ENCODE peak calls at places on chromosome 19, in nine cellular contexts. K is kidney epithelial cell, H is astrocyte of the spinal cord, N is BE2C, G is body of pancreas, I is fibroblast of mammary gland, L is endothelial cell of umbilical vein, F is right lobe of liver, P is heart right ventricle. E is an unnamed sample.

GRCh38 chr19:40990972-40991381 is at the start of gene CYP2B6:
- DNase-seq in K (no peak), H (no peak), N (no peak), G (no peak), I (no peak), L (no peak), F (peak; percentile 43), P (no peak), E (no peak)

GRCh38 chr19:2613507-2614295 is 88.8 kb downstream of the GNG7 start:
- DNase-seq in K (no peak), H (no peak), N (peak; percentile 56), G (peak; percentile 44), I (peak; percentile 36), L (peak; percentile 23), F (no peak), P (peak; percentile 53), E (no peak)

GRCh38 chr19:41871573-41872383 is 5.3 kb upstream of the CD79A start:
- DNase-seq in K (no peak), H (no peak), N (no peak), G (no peak), I (no peak), L (no peak), F (peak; percentile 45), P (no peak), E (no peak)

GRCh38 chr19:44720945-44721344 is 22.0 kb downstream of the CEACAM16 start:
- DNase-seq in K (no peak), H (no peak), N (no peak), G (no peak), I (peak; percentile 37), L (no peak), F (no peak), P (no peak), E (no peak)

GRCh38 chr19:35797663-35798062 is 15.0 kb downstream of the PRODH2 start:
- DNase-seq in K (no peak), H (no peak), N (no peak), G (no peak), I (no peak), L (no peak), F (peak; percentile 52), P (no peak), E (no peak)

GRCh38 chr19:7799640-7800355 is 30.2 kb upstream of the EVI5L start:
- DNase-seq in K (no peak), H (peak; percentile 67), N (peak; percentile 73), G (peak; percentile 68), I (peak; percentile 75), L (peak; percentile 83), F (peak; percentile 62), P (peak; percentile 36), E (peak; percentile 56)

GRCh38 chr19:40671404-40671803 is 19.0 kb downstream of the NUMBL start:
- DNase-seq in K (no peak), H (no peak), N (no peak), G (no peak), I (no peak), L (no peak), F (no peak), P (no peak), E (no peak)

GRCh38 chr19:6297202-6297601 is 17.4 kb upstream of the MLLT1 start:
- DNase-seq in K (no peak), H (no peak), N (no peak), G (no peak), I (no peak), L (no peak), F (no peak), P (no peak), E (no peak)

GRCh38 chr19:35882074-35882832 is 13.9 kb downstream of the APLP1 start:
- DNase-seq in K (no peak), H (peak; percentile 72), N (peak; percentile 57), G (peak; percentile 47), I (peak; percentile 84), L (peak; percentile 77), F (no peak), P (no peak), E (peak; percentile 76)

GRCh38 chr19:20107301-20107700 is 29.5 kb downstream of the ZNF90 start:
- DNase-seq in K (no peak), H (no peak), N (no peak), G (no peak), I (no peak), L (no peak), F (no peak), P (no peak), E (no peak)

GRCh38 chr19:50952890-50953289 is at the start of gene KLK5:
- DNase-seq in K (no peak), H (no peak), N (no peak), G (no peak), I (no peak), L (no peak), F (no peak), P (no peak), E (peak; percentile 39)
- H3K4me3 ChIP-seq in K (peak within 1 kb of the TSS; percentile 6), H (no peak within 1 kb of the TSS), N (no peak within 1 kb of the TSS), G (no peak within 1 kb of the TSS), I (no peak within 1 kb of the TSS), L (no peak within 1 kb of the TSS), F (no peak within 1 kb of the TSS), P (no peak within 1 kb of the TSS), E (no peak within 1 kb of the TSS)

GRCh38 chr19:55116232-55117062 is 990 bp downstream of the PPP1R12C start:
- DNase-seq in K (no peak), H (peak; percentile 45), N (peak; percentile 65), G (peak; percentile 41), I (peak; percentile 63), L (peak; percentile 31), F (peak; percentile 69), P (peak; percentile 67), E (peak; percentile 37)
- TF ChIP-seq CTCF in K (no peak), H (no peak), N (no peak), G (no peak), I (no peak), L (no peak), F (no peak), P (no peak), E (no peak)

DNA sequence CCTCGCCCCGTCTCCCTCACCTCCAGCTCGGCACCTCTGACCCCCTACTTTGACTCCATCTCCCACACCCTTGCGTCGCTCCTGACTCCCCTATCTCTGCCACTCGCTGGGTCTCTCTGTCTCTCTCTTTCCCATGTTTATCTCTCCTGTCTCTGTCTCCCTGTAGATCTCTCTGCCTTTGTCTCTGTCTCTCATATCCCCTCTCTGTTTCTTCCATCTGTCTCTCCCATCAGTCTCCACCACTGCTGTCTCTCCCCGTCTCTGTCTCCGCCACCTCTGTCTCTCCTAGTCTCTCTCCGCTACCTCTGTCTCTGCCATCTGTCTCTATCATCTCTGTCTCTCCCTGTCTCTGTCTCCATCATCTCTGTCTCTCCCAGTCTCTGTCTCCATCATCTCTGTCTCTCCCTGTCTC is 12.4 kb upstream of the BBC3 start:
- DNase-seq in K (no peak), H (no peak), N (no peak), G (no peak), I (no peak), L (peak; percentile 37), F (no peak), P (no peak), E (no peak)
- H3K4me3 ChIP-seq in K (peak overlapping the region; percentile 19), H (peak overlapping the region; percentile 48), N (peak overlapping the region; percentile 40), G (no peak overlapping the region), I (peak overlapping the region; percentile 47), L (no peak overlapping the region), F (no peak overlapping the region), P (peak overlapping the region; percentile 33), E (peak overlapping the region; percentile 50)

GRCh38 chr19:33096005-33096404 is 15.0 kb downstream of the GPATCH1 start:
- DNase-seq in K (no peak), H (no peak), N (no peak), G (no peak), I (no peak), L (no peak), F (no peak), P (no peak), E (peak; percentile 87)
- TF ChIP-seq CTCF in K (no peak), H (no peak), N (no peak), G (no peak), I (no peak), L (no peak), F (no peak), P (no peak), E (no peak)

DNA sequence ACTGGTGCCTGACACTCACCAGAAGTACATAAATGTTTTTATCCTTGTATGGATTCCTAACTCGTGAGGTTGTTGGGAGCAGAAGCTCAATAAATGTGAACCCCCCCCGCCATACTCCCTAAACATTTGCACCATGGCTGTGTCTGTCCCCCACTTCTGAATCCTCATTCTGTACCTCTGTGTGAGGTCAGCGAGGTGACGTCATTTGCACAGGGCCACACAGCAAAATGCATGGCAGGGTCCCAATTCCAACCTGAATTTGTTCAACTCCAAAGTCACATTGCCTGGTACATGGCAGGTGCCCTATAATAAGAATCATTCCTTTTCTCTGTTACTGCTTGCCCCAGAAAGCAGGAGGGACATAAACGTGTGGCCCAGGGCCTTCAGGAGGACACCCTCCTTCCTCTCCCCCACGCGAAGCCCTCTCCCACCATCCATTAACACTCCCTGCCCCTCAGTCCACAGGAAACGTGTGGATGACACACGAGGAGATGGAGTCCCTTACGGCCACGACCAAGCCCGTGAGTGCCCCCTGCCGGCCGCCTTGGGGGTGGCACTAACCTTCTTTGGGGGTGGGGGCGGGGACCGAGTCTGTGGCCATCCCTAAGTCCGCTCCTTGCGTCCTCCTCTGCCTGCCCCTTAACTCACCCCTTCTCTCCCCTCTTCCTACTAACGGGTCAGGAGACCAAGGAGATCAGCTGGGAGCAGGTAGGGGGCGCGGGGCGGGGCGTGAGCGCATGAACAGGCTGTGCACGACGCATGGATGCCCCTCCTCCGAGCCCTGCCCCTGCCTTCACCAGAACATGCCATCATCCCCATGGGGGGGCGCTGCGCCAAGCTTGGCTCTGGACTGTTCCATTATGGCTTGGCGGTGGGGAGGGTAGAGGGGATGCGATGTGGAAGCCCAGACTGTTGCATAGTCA is 9.4 kb downstream of the HRC start:
- DNase-seq in K (no peak), H (peak; percentile 75), N (peak; percentile 93), G (peak; percentile 71), I (peak; percentile 73), L (peak; percentile 77), F (peak; percentile 73), P (peak; percentile 84), E (no peak)
- H3K4me3 ChIP-seq in K (no peak overlapping the region), H (peak overlapping the region; percentile 12), N (peak overlapping the region; percentile 47), G (no peak overlapping the region), I (peak overlapping the region; percentile 35), L (no peak overlapping the region), F (no peak overlapping the region), P (peak overlapping the region; percentile 35), E (no peak overlapping the region)

GRCh38 chr19:5030136-5030820 is 61.4 kb downstream of the KDM4B start:
- DNase-seq in K (no peak), H (no peak), N (no peak), G (no peak), I (no peak), L (no peak), F (no peak), P (no peak), E (no peak)

GRCh38 chr19:5030822-5031221 is 61.9 kb downstream of the KDM4B start:
- DNase-seq in K (no peak), H (no peak), N (no peak), G (no peak), I (no peak), L (no peak), F (no peak), P (no peak), E (no peak)

GRCh38 chr19:5035105-5035761 is 66.3 kb downstream of the KDM4B start:
- DNase-seq in K (no peak), H (no peak), N (no peak), G (no peak), I (no peak), L (no peak), F (no peak), P (no peak), E (no peak)

GRCh38 chr19:5031231-5032100 is 62.6 kb downstream of the KDM4B start:
- DNase-seq in K (peak; percentile 23), H (peak; percentile 66), N (peak; percentile 87), G (peak; percentile 84), I (peak; percentile 73), L (peak; percentile 61), F (peak; percentile 81), P (peak; percentile 87), E (peak; percentile 48)

GRCh38 chr19:5032101-5032967 is 63.4 kb downstream of the KDM4B start:
- DNase-seq in K (peak; percentile 25), H (no peak), N (no peak), G (no peak), I (peak; percentile 57), L (no peak), F (no peak), P (no peak), E (no peak)
- TF ChIP-seq CTCF in K (no peak), H (no peak), N (no peak), G (no peak), I (no peak), L (no peak), F (no peak), P (peak; percentile 33), E (no peak)